ENCODE peak calls at places on chromosomes 11 and 22, in ten cellular contexts. X is HCT116, A is cardiac fibroblast, N is tibial artery, K is hepatocyte, C is uterus, Z is astrocyte of the spinal cord, S is AG10803, D is heart left ventricle, E is transverse colon. L is an unnamed sample.

GRCh38 chr11:113644605-113645004 is 61.5 kb downstream of the TMPRSS5 start:
- DNase-seq in Z (no peak), S (no peak), E (no peak), N (no peak), C (no peak), X (no peak), D (peak; percentile 32), K (no peak), A (no peak), L (no peak)

GRCh38 chr11:122803716-122804115 is 34.6 kb upstream of the CRTAM start:
- DNase-seq in X (no peak), Z (no peak), D (no peak), S (no peak), C (no peak), A (no peak), N (no peak), K (no peak), E (no peak), L (no peak)

GRCh38 chr22:33639588-33640254 is 280.6 kb downstream of the LARGE1 start:
- DNase-seq in E (no peak), Z (no peak), X (no peak), A (no peak), C (no peak), K (no peak), N (no peak), S (no peak), D (peak; percentile 33), L (no peak)

GRCh38 chr11:12687740-12688139 is 13.5 kb downstream of the TEAD1 start:
- DNase-seq in C (no peak), X (no peak), N (no peak), Z (no peak), S (no peak), K (no peak), A (no peak), E (no peak), D (no peak), L (no peak)

GRCh38 chr11:77320351-77320750 is 18.9 kb upstream of the GDPD4 start:
- DNase-seq in S (peak; percentile 49), X (no peak), N (no peak), C (no peak), K (no peak), E (no peak), D (no peak), Z (peak; percentile 10), A (no peak), L (no peak)

GRCh38 chr11:134691985-134692384 is 279.9 kb upstream of the B3GAT1 start:
- DNase-seq in K (no peak), Z (no peak), C (no peak), D (no peak), A (no peak), E (no peak), S (peak; percentile 4), N (no peak), X (no peak), L (no peak)

GRCh38 chr11:16804104-16804947 is 65.9 kb downstream of the C11orf58 start:
- DNase-seq in D (peak; percentile 66), X (no peak), N (peak; percentile 32), C (no peak), K (peak; percentile 33), Z (peak; percentile 25), A (peak; percentile 80), S (peak; percentile 19), E (peak; percentile 64), L (peak; percentile 81)

GRCh38 chr22:17769013-17769715 is 5.1 kb downstream of the BID start:
- DNase-seq in X (no peak), K (no peak), D (no peak), Z (no peak), N (no peak), C (no peak), E (no peak), S (no peak), A (no peak), L (no peak)

GRCh38 chr11:71120346-71120963 is 131.9 kb downstream of the SHANK2 start:
- DNase-seq in D (no peak), C (no peak), E (peak; percentile 42), K (peak; percentile 67), Z (no peak), N (no peak), A (no peak), X (peak; percentile 24), S (no peak), L (peak; percentile 57)

GRCh38 chr22:50246242-50247175 is 1.7 kb upstream of the TUBGCP6 start:
- DNase-seq in N (no peak), A (no peak), Z (no peak), K (no peak), S (no peak), D (no peak), E (no peak), C (no peak), X (no peak), L (peak; percentile 56)

GRCh38 chr11:76835928-76836612 is 24.6 kb upstream of the ACER3 start:
- DNase-seq in D (peak; percentile 42), E (peak; percentile 77), A (peak; percentile 35), X (no peak), Z (peak; percentile 58), N (no peak), S (peak; percentile 95), C (no peak), K (peak; percentile 53), L (peak; percentile 70)

GRCh38 chr11:69942333-69942820 is 123.2 kb upstream of the FGF3 start:
- DNase-seq in C (no peak), E (no peak), Z (no peak), S (no peak), X (no peak), D (no peak), K (no peak), N (no peak), A (no peak), L (no peak)
- TF ChIP-seq CTCF in C (no peak), E (no peak), Z (no peak), S (no peak), X (no peak), D (no peak), K (no peak), N (no peak), A (no peak), L (no peak)

DNA sequence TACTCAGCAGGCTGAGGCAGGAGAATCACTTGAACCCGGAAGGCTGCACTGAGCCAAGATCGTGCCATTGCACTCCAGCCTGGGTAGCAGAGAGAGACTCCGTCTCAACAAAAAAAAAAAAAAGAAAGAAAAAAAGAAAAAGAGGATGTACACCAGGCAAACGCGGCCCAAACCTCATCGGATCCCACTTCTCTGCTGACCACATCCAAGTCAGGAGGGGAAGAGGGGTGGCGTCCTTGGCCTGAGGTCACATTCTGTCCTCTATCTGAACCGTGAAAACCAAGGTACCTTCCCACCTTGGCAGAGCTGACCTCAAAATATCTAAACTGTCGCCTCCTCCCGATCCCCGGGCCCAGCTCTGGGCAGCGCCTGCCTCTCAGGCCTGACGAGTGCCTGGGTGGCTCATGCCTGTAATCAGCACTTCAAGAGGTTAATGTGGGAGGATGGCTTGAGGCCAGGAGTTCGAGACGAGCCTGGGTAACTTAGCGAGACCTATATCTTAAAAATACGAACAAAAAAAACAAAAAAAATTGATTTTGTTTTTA is 25.1 kb downstream of the RGL4 start:
- DNase-seq in E (no peak), A (no peak), C (no peak), S (no peak), X (no peak), D (no peak), Z (no peak), N (no peak), K (no peak), L (no peak)
- H3K4me3 ChIP-seq in E (peak overlapping the region; percentile 64), A (no peak overlapping the region), C (peak overlapping the region; percentile 68), S (peak overlapping the region; percentile 86), X (peak overlapping the region; percentile 90), D (peak overlapping the region; percentile 75), Z (no peak overlapping the region), N (peak overlapping the region; percentile 98), K (peak overlapping the region; percentile 54), L (no peak overlapping the region)

DNA sequence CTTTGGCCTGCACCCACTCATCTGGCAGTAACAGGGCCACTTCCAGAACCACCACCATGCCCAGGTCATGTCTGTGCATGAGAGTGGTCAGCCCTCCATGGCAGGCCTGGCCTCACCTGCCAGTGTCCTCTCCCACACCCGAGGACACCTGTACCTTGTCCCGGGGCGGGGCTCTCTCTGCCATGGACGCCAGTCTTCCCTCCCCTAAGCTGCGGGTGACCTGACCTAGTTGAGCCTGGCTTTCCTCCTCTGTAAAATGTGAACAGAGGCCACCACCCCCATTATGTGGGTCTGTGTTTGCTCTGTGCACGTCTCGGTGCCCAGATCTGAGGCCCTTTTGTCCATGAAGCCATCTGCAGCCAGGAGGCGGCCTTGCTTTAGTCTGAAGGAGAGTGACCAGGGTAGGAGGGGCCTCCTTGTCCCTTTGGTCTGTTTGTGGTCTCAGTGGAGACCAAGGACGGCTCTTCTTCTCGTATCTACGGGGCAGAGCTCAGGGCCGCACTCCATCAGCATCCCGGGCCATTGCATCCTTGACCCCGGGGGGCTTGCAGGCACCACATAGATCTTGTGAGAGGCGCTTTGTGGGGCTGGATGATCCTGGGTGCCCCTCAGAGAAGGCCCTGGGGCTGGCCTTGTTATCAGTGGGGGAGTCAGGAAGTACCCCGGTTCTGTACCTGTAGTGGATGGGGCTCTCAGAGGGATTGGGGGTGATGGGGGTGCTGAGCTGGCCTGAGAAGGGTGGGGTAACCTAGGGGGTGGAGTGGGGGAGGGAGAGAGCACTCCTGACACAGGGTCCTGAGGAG is 121.6 kb downstream of the KCNQ1 start:
- DNase-seq in C (no peak), S (no peak), E (peak; percentile 70), N (peak; percentile 59), K (no peak), X (no peak), A (no peak), Z (no peak), D (peak; percentile 18), L (peak; percentile 81)
- TF ChIP-seq CTCF in C (peak; percentile 19), S (no peak), E (no peak), N (no peak), K (peak; percentile 3), X (no peak), A (no peak), Z (no peak), D (no peak), L (no peak)

DNA sequence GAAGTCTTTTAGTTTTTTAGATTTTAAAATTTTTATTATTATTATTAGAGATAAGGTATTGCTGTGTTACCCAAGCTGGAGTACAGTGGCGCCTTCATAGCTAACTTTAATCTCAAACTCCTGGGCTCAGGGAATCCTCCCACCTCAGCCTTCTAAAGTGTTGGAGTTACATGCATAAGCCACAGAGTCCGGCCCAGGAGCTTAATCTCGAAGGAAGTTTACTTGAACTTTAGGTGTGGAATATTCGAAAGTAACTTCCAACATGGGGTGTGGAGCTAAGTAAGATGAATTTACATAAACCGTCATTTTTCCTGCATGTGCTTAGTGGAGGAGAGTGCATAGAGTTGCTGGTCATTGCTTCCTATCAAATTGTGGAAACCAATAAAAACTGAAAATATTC is 1.4 kb downstream of the ATG13 start:
- DNase-seq in Z (no peak), C (no peak), A (peak; percentile 7), D (no peak), X (no peak), S (no peak), K (no peak), E (no peak), N (no peak), L (no peak)
- H3K4me3 ChIP-seq in Z (peak overlapping the region; percentile 62), C (no peak overlapping the region), A (no peak overlapping the region), D (peak overlapping the region; percentile 99), X (no peak overlapping the region), S (peak overlapping the region; percentile 100), K (peak overlapping the region; percentile 60), E (peak overlapping the region; percentile 85), N (peak overlapping the region; percentile 84), L (no peak overlapping the region)